ENCODE peak calls at places on chromosome 4, in nine cellular contexts. R is colonic mucosa; P is stimulated activated CD8-positive, alpha-beta memory T cell treated with anti-CD3 and anti-CD28 coated beads, Interleukin-7, amount 100 ng/mL, for 1 hour; L is activated CD8-positive, alpha-beta memory T cell treated with anti-CD3 and anti-CD28 coated beads for 1 hour; W is sciatic nerve; G is GM06990; S is anterior cingulate cortex; V is activated naive CD4-positive, alpha-beta T cell treated with anti-CD3 and anti-CD28 coated beads for 36 hours; J is EL. Z is an unnamed sample.

GRCh38 chr4:3689006-3689405 is 77.2 kb upstream of the ADRA2C start:
- DNase-seq in P (no peak), G (no peak), R (no peak), W (no peak), S (no peak), V (no peak), L (no peak), J (no peak), Z (no peak)

GRCh38 chr4:23631255-23631950 is 258.4 kb downstream of the PPARGC1A start:
- DNase-seq in V (no peak), J (no peak), L (no peak), R (no peak), P (no peak), G (no peak), W (no peak), S (no peak), Z (no peak)

GRCh38 chr4:174318829-174319764 is 35.4 kb downstream of the CEP44 start:
- DNase-seq in V (no peak), L (no peak), G (peak), S (no peak), P (no peak), W (no peak), R (no peak), J (peak), Z (no peak)

GRCh38 chr4:155738548-155738947 is 20.3 kb upstream of the GUCY1B1 start:
- DNase-seq in P (no peak), R (no peak), G (no peak), J (peak), L (no peak), W (no peak), V (no peak), S (no peak), Z (no peak)

GRCh38 chr4:176230827-176231226 is 35.4 kb upstream of the SPATA4 start:
- DNase-seq in V (no peak), P (no peak), G (no peak), S (no peak), L (no peak), R (no peak), W (no peak), J (no peak), Z (no peak)

GRCh38 chr4:156971623-156972369 is at the start of gene PDGFC:
- DNase-seq in V (peak), P (no peak), G (peak), W (peak), R (peak), J (peak), L (no peak), S (peak), Z (peak)

GRCh38 chr4:113325876-113326615 is 276.6 kb downstream of the ANK2 start:
- DNase-seq in R (no peak), L (no peak), P (no peak), V (peak), G (no peak), J (no peak), S (no peak), W (no peak), Z (no peak)

GRCh38 chr4:138919094-138919936 is 96.3 kb upstream of the NOCT start:
- DNase-seq in P (no peak), S (peak), W (peak), V (peak), G (no peak), R (peak), J (peak), L (peak), Z (no peak)

GRCh38 chr4:85302756-85303155 is 172.2 kb upstream of the ARHGAP24 start:
- DNase-seq in S (no peak), J (no peak), V (no peak), R (no peak), L (no peak), P (no peak), W (no peak), G (no peak), Z (no peak)

GRCh38 chr4:27003602-27004238 is 143.1 kb downstream of the STIM2 start:
- DNase-seq in W (no peak), S (no peak), G (no peak), V (peak), R (no peak), J (peak), L (no peak), P (no peak), Z (no peak)

GRCh38 chr4:103197765-103198110 is 405 bp downstream of the CENPE start:
- DNase-seq in L (no peak), V (no peak), R (no peak), P (no peak), S (no peak), W (no peak), G (no peak), J (no peak), Z (no peak)

GRCh38 chr4:42398448-42399355 is 1.4 kb downstream of the SHISA3 start:
- DNase-seq in G (no peak), W (no peak), P (no peak), J (no peak), R (no peak), V (no peak), S (no peak), L (no peak), Z (no peak)

GRCh38 chr4:41701961-41702360 is 46.6 kb downstream of the PHOX2B start:
- DNase-seq in S (no peak), G (no peak), V (no peak), R (no peak), J (no peak), L (no peak), P (no peak), W (no peak), Z (no peak)

GRCh38 chr4:152462047-152462446 is 73.8 kb downstream of the FBXW7 start:
- DNase-seq in P (no peak), V (no peak), J (no peak), W (no peak), L (no peak), S (no peak), R (no peak), G (peak), Z (no peak)

GRCh38 chr4:126916626-126917140 is 716.1 kb upstream of the INTU start:
- DNase-seq in J (peak), G (no peak), R (no peak), L (no peak), S (no peak), W (no peak), P (no peak), V (no peak), Z (no peak)

GRCh38 chr4:114257516-114257915 is 278.1 kb upstream of the ARSJ start:
- DNase-seq in V (no peak), W (no peak), R (no peak), J (no peak), P (no peak), G (no peak), L (no peak), S (no peak), Z (no peak)